ENCODE peak calls at places on chromosomes 16 and 17, in eight cellular contexts. T, Z, D, F, J, C, E and N are unnamed samples.

GRCh38 chr17:16037636-16038035 is 38.0 kb downstream of the TTC19 start:
- DNase-seq in E (no peak), C (peak), Z (no peak), J (no peak), T (no peak), F (no peak), D (no peak), N (no peak)

GRCh38 chr16:66447491-66447890 is 20.4 kb downstream of the BEAN1 start:
- DNase-seq in D (no peak), J (no peak), E (no peak), C (no peak), Z (no peak), T (no peak), F (no peak), N (no peak)

GRCh38 chr16:23835390-23836077 is at the start of gene PRKCB:
- DNase-seq in T (peak), E (peak), J (peak), D (peak), F (peak), C (peak), Z (peak), N (peak)

GRCh38 chr17:48187867-48188608 is 80.5 kb downstream of the SNX11 start:
- DNase-seq in D (no peak), F (no peak), Z (no peak), T (no peak), J (no peak), C (no peak), E (no peak), N (no peak)

GRCh38 chr17:17313350-17313991 is 10.3 kb downstream of the NT5M start:
- DNase-seq in T (peak), E (peak), J (no peak), D (peak), F (no peak), C (no peak), Z (no peak), N (peak)

GRCh38 chr17:81518785-81519283 is 6.2 kb upstream of the ACTG1 start:
- DNase-seq in C (no peak), F (no peak), D (no peak), Z (no peak), T (peak), J (no peak), E (no peak), N (no peak)

GRCh38 chr17:13437966-13438779 is 163.6 kb downstream of the HS3ST3A1 start:
- DNase-seq in J (no peak), F (no peak), Z (no peak), D (no peak), T (peak), E (no peak), C (peak), N (no peak)

GRCh38 chr16:10984509-10984908 is 40.1 kb downstream of the CLEC16A start:
- DNase-seq in T (no peak), Z (no peak), D (no peak), C (peak), E (no peak), F (no peak), J (no peak), N (no peak)

GRCh38 chr16:2333772-2334379 is 6.7 kb downstream of the ABCA3 start:
- DNase-seq in F (no peak), J (no peak), E (no peak), C (no peak), D (no peak), Z (no peak), T (no peak), N (no peak)

GRCh38 chr17:77941004-77941403 is 17.5 kb upstream of the TNRC6C start:
- DNase-seq in C (no peak), Z (no peak), J (no peak), T (no peak), F (no peak), E (no peak), D (no peak), N (no peak)

GRCh38 chr17:50307654-50308053 is 33.4 kb downstream of the TMEM92 start:
- DNase-seq in E (no peak), J (no peak), C (no peak), F (no peak), T (no peak), D (no peak), Z (no peak), N (no peak)